ENCODE peak calls at places on chromosome 20, in seven cellular contexts. One of them, this sample, is unnamed.

GRCh38 chr20:57082546-57082945 is 183.9 kb downstream of the BMP7 start:
- DNase-seq in H7: no peak
- DNase-seq in fibroblast of pulmonary artery: no peak
- DNase-seq in stimulated activated CD4-positive, alpha-beta T cell treated with anti-CD3 and anti-CD28 coated beads, Interleukin-4, amount 100 ng/mL, for 4 hours: no peak
- DNase-seq in aorta: no peak
- DNase-seq in foreskin keratinocyte: no peak
- DNase-seq in activated CD4-positive, alpha-beta T cell treated with anti-CD3 and anti-CD28 coated beads, Interleukin-2, amount 50 U/mL, for 1 hour: no peak
- DNase-seq in this sample: no peak

GRCh38 chr20:57843941-57844625 is 134.3 kb upstream of the PMEPA1 start:
- DNase-seq in H7: no peak
- DNase-seq in fibroblast of pulmonary artery: no peak
- DNase-seq in stimulated activated CD4-positive, alpha-beta T cell treated with anti-CD3 and anti-CD28 coated beads, Interleukin-4, amount 100 ng/mL, for 4 hours: no peak
- DNase-seq in aorta: no peak
- DNase-seq in foreskin keratinocyte: no peak
- DNase-seq in activated CD4-positive, alpha-beta T cell treated with anti-CD3 and anti-CD28 coated beads, Interleukin-2, amount 50 U/mL, for 1 hour: no peak
- DNase-seq in this sample: no peak

GRCh38 chr20:58078741-58079522 is 149.5 kb downstream of the ANKRD60 start:
- DNase-seq in H7: no peak
- DNase-seq in fibroblast of pulmonary artery: peak
- DNase-seq in stimulated activated CD4-positive, alpha-beta T cell treated with anti-CD3 and anti-CD28 coated beads, Interleukin-4, amount 100 ng/mL, for 4 hours: no peak
- DNase-seq in aorta: no peak
- DNase-seq in foreskin keratinocyte: peak
- DNase-seq in activated CD4-positive, alpha-beta T cell treated with anti-CD3 and anti-CD28 coated beads, Interleukin-2, amount 50 U/mL, for 1 hour: no peak
- DNase-seq in this sample: peak

GRCh38 chr20:58219342-58219700 is 9.1 kb downstream of the ANKRD60 start:
- DNase-seq in H7: no peak
- DNase-seq in fibroblast of pulmonary artery: peak
- DNase-seq in stimulated activated CD4-positive, alpha-beta T cell treated with anti-CD3 and anti-CD28 coated beads, Interleukin-4, amount 100 ng/mL, for 4 hours: no peak
- DNase-seq in aorta: no peak
- DNase-seq in foreskin keratinocyte: no peak
- DNase-seq in activated CD4-positive, alpha-beta T cell treated with anti-CD3 and anti-CD28 coated beads, Interleukin-2, amount 50 U/mL, for 1 hour: no peak
- DNase-seq in this sample: no peak

GRCh38 chr20:20413801-20414200 is 45.9 kb downstream of the INSM1 start:
- DNase-seq in H7: no peak
- DNase-seq in fibroblast of pulmonary artery: no peak
- DNase-seq in stimulated activated CD4-positive, alpha-beta T cell treated with anti-CD3 and anti-CD28 coated beads, Interleukin-4, amount 100 ng/mL, for 4 hours: no peak
- DNase-seq in aorta: no peak
- DNase-seq in foreskin keratinocyte: no peak
- DNase-seq in activated CD4-positive, alpha-beta T cell treated with anti-CD3 and anti-CD28 coated beads, Interleukin-2, amount 50 U/mL, for 1 hour: no peak
- DNase-seq in this sample: no peak

GRCh38 chr20:40251284-40251932 is 437.6 kb downstream of the MAFB start:
- DNase-seq in H7: peak
- DNase-seq in fibroblast of pulmonary artery: peak
- DNase-seq in stimulated activated CD4-positive, alpha-beta T cell treated with anti-CD3 and anti-CD28 coated beads, Interleukin-4, amount 100 ng/mL, for 4 hours: no peak
- DNase-seq in aorta: no peak
- DNase-seq in foreskin keratinocyte: peak
- DNase-seq in activated CD4-positive, alpha-beta T cell treated with anti-CD3 and anti-CD28 coated beads, Interleukin-2, amount 50 U/mL, for 1 hour: no peak
- DNase-seq in this sample: no peak

GRCh38 chr20:46583411-46584214 is 33.2 kb upstream of the OCSTAMP start:
- DNase-seq in H7: peak
- DNase-seq in fibroblast of pulmonary artery: no peak
- DNase-seq in stimulated activated CD4-positive, alpha-beta T cell treated with anti-CD3 and anti-CD28 coated beads, Interleukin-4, amount 100 ng/mL, for 4 hours: no peak
- DNase-seq in aorta: peak
- DNase-seq in foreskin keratinocyte: no peak
- DNase-seq in activated CD4-positive, alpha-beta T cell treated with anti-CD3 and anti-CD28 coated beads, Interleukin-2, amount 50 U/mL, for 1 hour: no peak
- DNase-seq in this sample: no peak

GRCh38 chr20:45845452-45845851 is 11.7 kb downstream of the ACOT8 start:
- DNase-seq in H7: no peak
- DNase-seq in fibroblast of pulmonary artery: no peak
- DNase-seq in stimulated activated CD4-positive, alpha-beta T cell treated with anti-CD3 and anti-CD28 coated beads, Interleukin-4, amount 100 ng/mL, for 4 hours: no peak
- DNase-seq in aorta: no peak
- DNase-seq in foreskin keratinocyte: no peak
- DNase-seq in activated CD4-positive, alpha-beta T cell treated with anti-CD3 and anti-CD28 coated beads, Interleukin-2, amount 50 U/mL, for 1 hour: no peak
- DNase-seq in this sample: no peak

GRCh38 chr20:53608456-53609413 is 15.1 kb upstream of the ZNF217 start:
- DNase-seq in H7: peak
- DNase-seq in fibroblast of pulmonary artery: no peak
- DNase-seq in stimulated activated CD4-positive, alpha-beta T cell treated with anti-CD3 and anti-CD28 coated beads, Interleukin-4, amount 100 ng/mL, for 4 hours: no peak
- DNase-seq in aorta: peak
- DNase-seq in foreskin keratinocyte: peak
- DNase-seq in activated CD4-positive, alpha-beta T cell treated with anti-CD3 and anti-CD28 coated beads, Interleukin-2, amount 50 U/mL, for 1 hour: no peak
- DNase-seq in this sample: peak

GRCh38 chr20:1207293-1207884 is 4.1 kb downstream of the C20orf202 start:
- DNase-seq in H7: no peak
- DNase-seq in fibroblast of pulmonary artery: no peak
- DNase-seq in stimulated activated CD4-positive, alpha-beta T cell treated with anti-CD3 and anti-CD28 coated beads, Interleukin-4, amount 100 ng/mL, for 4 hours: no peak
- DNase-seq in aorta: no peak
- DNase-seq in foreskin keratinocyte: no peak
- DNase-seq in activated CD4-positive, alpha-beta T cell treated with anti-CD3 and anti-CD28 coated beads, Interleukin-2, amount 50 U/mL, for 1 hour: no peak
- DNase-seq in this sample: no peak

GRCh38 chr20:63177785-63178444 is 38.0 kb downstream of the YTHDF1 start:
- DNase-seq in H7: peak
- DNase-seq in fibroblast of pulmonary artery: no peak
- DNase-seq in stimulated activated CD4-positive, alpha-beta T cell treated with anti-CD3 and anti-CD28 coated beads, Interleukin-4, amount 100 ng/mL, for 4 hours: no peak
- DNase-seq in aorta: no peak
- DNase-seq in foreskin keratinocyte: peak
- DNase-seq in activated CD4-positive, alpha-beta T cell treated with anti-CD3 and anti-CD28 coated beads, Interleukin-2, amount 50 U/mL, for 1 hour: no peak
- DNase-seq in this sample: no peak

GRCh38 chr20:63653974-63654680 is 903 bp upstream of the STMN3 start:
- DNase-seq in H7: no peak
- DNase-seq in fibroblast of pulmonary artery: no peak
- DNase-seq in stimulated activated CD4-positive, alpha-beta T cell treated with anti-CD3 and anti-CD28 coated beads, Interleukin-4, amount 100 ng/mL, for 4 hours: no peak
- DNase-seq in aorta: no peak
- DNase-seq in foreskin keratinocyte: no peak
- DNase-seq in activated CD4-positive, alpha-beta T cell treated with anti-CD3 and anti-CD28 coated beads, Interleukin-2, amount 50 U/mL, for 1 hour: no peak
- DNase-seq in this sample: no peak

GRCh38 chr20:51326241-51326819 is 216.2 kb downstream of the NFATC2 start:
- DNase-seq in H7: peak
- DNase-seq in fibroblast of pulmonary artery: peak
- DNase-seq in stimulated activated CD4-positive, alpha-beta T cell treated with anti-CD3 and anti-CD28 coated beads, Interleukin-4, amount 100 ng/mL, for 4 hours: no peak
- DNase-seq in aorta: no peak
- DNase-seq in foreskin keratinocyte: peak
- DNase-seq in activated CD4-positive, alpha-beta T cell treated with anti-CD3 and anti-CD28 coated beads, Interleukin-2, amount 50 U/mL, for 1 hour: peak
- DNase-seq in this sample: no peak

GRCh38 chr20:50721881-50722281 is 9.5 kb upstream of the PARD6B start:
- DNase-seq in H7: no peak
- DNase-seq in fibroblast of pulmonary artery: no peak
- DNase-seq in stimulated activated CD4-positive, alpha-beta T cell treated with anti-CD3 and anti-CD28 coated beads, Interleukin-4, amount 100 ng/mL, for 4 hours: no peak
- DNase-seq in aorta: no peak
- DNase-seq in foreskin keratinocyte: no peak
- DNase-seq in activated CD4-positive, alpha-beta T cell treated with anti-CD3 and anti-CD28 coated beads, Interleukin-2, amount 50 U/mL, for 1 hour: no peak
- DNase-seq in this sample: peak

GRCh38 chr20:24560571-24561485 is 91.4 kb downstream of the SYNDIG1 start:
- DNase-seq in H7: no peak
- DNase-seq in fibroblast of pulmonary artery: no peak
- DNase-seq in stimulated activated CD4-positive, alpha-beta T cell treated with anti-CD3 and anti-CD28 coated beads, Interleukin-4, amount 100 ng/mL, for 4 hours: no peak
- DNase-seq in aorta: no peak
- DNase-seq in foreskin keratinocyte: no peak
- DNase-seq in activated CD4-positive, alpha-beta T cell treated with anti-CD3 and anti-CD28 coated beads, Interleukin-2, amount 50 U/mL, for 1 hour: no peak
- DNase-seq in this sample: no peak

GRCh38 chr20:46703435-46703834 is 6.0 kb upstream of the SLC2A10 start:
- DNase-seq in H7: no peak
- DNase-seq in fibroblast of pulmonary artery: no peak
- DNase-seq in stimulated activated CD4-positive, alpha-beta T cell treated with anti-CD3 and anti-CD28 coated beads, Interleukin-4, amount 100 ng/mL, for 4 hours: no peak
- DNase-seq in aorta: no peak
- DNase-seq in foreskin keratinocyte: no peak
- DNase-seq in activated CD4-positive, alpha-beta T cell treated with anti-CD3 and anti-CD28 coated beads, Interleukin-2, amount 50 U/mL, for 1 hour: no peak
- DNase-seq in this sample: no peak

GRCh38 chr20:44810391-44811149 is at the start of gene RIMS4:
- DNase-seq in H7: peak
- DNase-seq in fibroblast of pulmonary artery: no peak
- DNase-seq in stimulated activated CD4-positive, alpha-beta T cell treated with anti-CD3 and anti-CD28 coated beads, Interleukin-4, amount 100 ng/mL, for 4 hours: no peak
- DNase-seq in aorta: no peak
- DNase-seq in foreskin keratinocyte: no peak
- DNase-seq in activated CD4-positive, alpha-beta T cell treated with anti-CD3 and anti-CD28 coated beads, Interleukin-2, amount 50 U/mL, for 1 hour: no peak
- DNase-seq in this sample: no peak

GRCh38 chr20:56200456-56200855 is 48.1 kb upstream of the MC3R start:
- DNase-seq in H7: peak
- DNase-seq in fibroblast of pulmonary artery: no peak
- DNase-seq in stimulated activated CD4-positive, alpha-beta T cell treated with anti-CD3 and anti-CD28 coated beads, Interleukin-4, amount 100 ng/mL, for 4 hours: no peak
- DNase-seq in aorta: no peak
- DNase-seq in foreskin keratinocyte: no peak
- DNase-seq in activated CD4-positive, alpha-beta T cell treated with anti-CD3 and anti-CD28 coated beads, Interleukin-2, amount 50 U/mL, for 1 hour: no peak
- DNase-seq in this sample: no peak

GRCh38 chr20:32232487-32232886 is 24.8 kb downstream of the POFUT1 start:
- DNase-seq in H7: no peak
- DNase-seq in fibroblast of pulmonary artery: no peak
- DNase-seq in stimulated activated CD4-positive, alpha-beta T cell treated with anti-CD3 and anti-CD28 coated beads, Interleukin-4, amount 100 ng/mL, for 4 hours: no peak
- DNase-seq in aorta: no peak
- DNase-seq in foreskin keratinocyte: no peak
- DNase-seq in activated CD4-positive, alpha-beta T cell treated with anti-CD3 and anti-CD28 coated beads, Interleukin-2, amount 50 U/mL, for 1 hour: no peak
- DNase-seq in this sample: no peak

GRCh38 chr20:62066983-62067433 is 1.3 kb upstream of the TAF4 start:
- DNase-seq in H7: peak
- DNase-seq in fibroblast of pulmonary artery: peak
- DNase-seq in stimulated activated CD4-positive, alpha-beta T cell treated with anti-CD3 and anti-CD28 coated beads, Interleukin-4, amount 100 ng/mL, for 4 hours: no peak
- DNase-seq in aorta: no peak
- DNase-seq in foreskin keratinocyte: no peak
- DNase-seq in activated CD4-positive, alpha-beta T cell treated with anti-CD3 and anti-CD28 coated beads, Interleukin-2, amount 50 U/mL, for 1 hour: peak
- DNase-seq in this sample: no peak

GRCh38 chr20:668638-669037 is 7.0 kb downstream of the SCRT2 start:
- DNase-seq in H7: no peak
- DNase-seq in fibroblast of pulmonary artery: no peak
- DNase-seq in stimulated activated CD4-positive, alpha-beta T cell treated with anti-CD3 and anti-CD28 coated beads, Interleukin-4, amount 100 ng/mL, for 4 hours: no peak
- DNase-seq in aorta: no peak
- DNase-seq in foreskin keratinocyte: no peak
- DNase-seq in activated CD4-positive, alpha-beta T cell treated with anti-CD3 and anti-CD28 coated beads, Interleukin-2, amount 50 U/mL, for 1 hour: no peak
- DNase-seq in this sample: no peak

GRCh38 chr20:11411765-11412164 is 505.9 kb upstream of the BTBD3 start:
- DNase-seq in H7: no peak
- DNase-seq in fibroblast of pulmonary artery: no peak
- DNase-seq in stimulated activated CD4-positive, alpha-beta T cell treated with anti-CD3 and anti-CD28 coated beads, Interleukin-4, amount 100 ng/mL, for 4 hours: no peak
- DNase-seq in aorta: no peak
- DNase-seq in foreskin keratinocyte: no peak
- DNase-seq in activated CD4-positive, alpha-beta T cell treated with anti-CD3 and anti-CD28 coated beads, Interleukin-2, amount 50 U/mL, for 1 hour: no peak
- DNase-seq in this sample: no peak

GRCh38 chr20:18837710-18838109 is 24.1 kb downstream of the SCP2D1 start:
- DNase-seq in H7: no peak
- DNase-seq in fibroblast of pulmonary artery: no peak
- DNase-seq in stimulated activated CD4-positive, alpha-beta T cell treated with anti-CD3 and anti-CD28 coated beads, Interleukin-4, amount 100 ng/mL, for 4 hours: no peak
- DNase-seq in aorta: no peak
- DNase-seq in foreskin keratinocyte: no peak
- DNase-seq in activated CD4-positive, alpha-beta T cell treated with anti-CD3 and anti-CD28 coated beads, Interleukin-2, amount 50 U/mL, for 1 hour: no peak
- DNase-seq in this sample: no peak

GRCh38 chr20:14720251-14720650 is 382.8 kb upstream of the FLRT3 start:
- DNase-seq in H7: no peak
- DNase-seq in fibroblast of pulmonary artery: peak
- DNase-seq in stimulated activated CD4-positive, alpha-beta T cell treated with anti-CD3 and anti-CD28 coated beads, Interleukin-4, amount 100 ng/mL, for 4 hours: no peak
- DNase-seq in aorta: no peak
- DNase-seq in foreskin keratinocyte: no peak
- DNase-seq in activated CD4-positive, alpha-beta T cell treated with anti-CD3 and anti-CD28 coated beads, Interleukin-2, amount 50 U/mL, for 1 hour: no peak
- DNase-seq in this sample: no peak

GRCh38 chr20:61656198-61656597 is 404.1 kb downstream of the CDH4 start:
- DNase-seq in H7: no peak
- DNase-seq in fibroblast of pulmonary artery: no peak
- DNase-seq in stimulated activated CD4-positive, alpha-beta T cell treated with anti-CD3 and anti-CD28 coated beads, Interleukin-4, amount 100 ng/mL, for 4 hours: no peak
- DNase-seq in aorta: no peak
- DNase-seq in foreskin keratinocyte: no peak
- DNase-seq in activated CD4-positive, alpha-beta T cell treated with anti-CD3 and anti-CD28 coated beads, Interleukin-2, amount 50 U/mL, for 1 hour: no peak
- DNase-seq in this sample: no peak

GRCh38 chr20:32995802-32996201 is 8.4 kb downstream of the SUN5 start:
- DNase-seq in H7: no peak
- DNase-seq in fibroblast of pulmonary artery: no peak
- DNase-seq in stimulated activated CD4-positive, alpha-beta T cell treated with anti-CD3 and anti-CD28 coated beads, Interleukin-4, amount 100 ng/mL, for 4 hours: no peak
- DNase-seq in aorta: no peak
- DNase-seq in foreskin keratinocyte: no peak
- DNase-seq in activated CD4-positive, alpha-beta T cell treated with anti-CD3 and anti-CD28 coated beads, Interleukin-2, amount 50 U/mL, for 1 hour: no peak
- DNase-seq in this sample: no peak

GRCh38 chr20:208937-209566 is 18.0 kb upstream of the DEFB129 start:
- DNase-seq in H7: peak
- DNase-seq in fibroblast of pulmonary artery: peak
- DNase-seq in stimulated activated CD4-positive, alpha-beta T cell treated with anti-CD3 and anti-CD28 coated beads, Interleukin-4, amount 100 ng/mL, for 4 hours: peak
- DNase-seq in aorta: no peak
- DNase-seq in foreskin keratinocyte: peak
- DNase-seq in activated CD4-positive, alpha-beta T cell treated with anti-CD3 and anti-CD28 coated beads, Interleukin-2, amount 50 U/mL, for 1 hour: no peak
- DNase-seq in this sample: no peak

GRCh38 chr20:52167232-52167840 is 24.2 kb downstream of the ZFP64 start:
- DNase-seq in H7: no peak
- DNase-seq in fibroblast of pulmonary artery: no peak
- DNase-seq in stimulated activated CD4-positive, alpha-beta T cell treated with anti-CD3 and anti-CD28 coated beads, Interleukin-4, amount 100 ng/mL, for 4 hours: no peak
- DNase-seq in aorta: no peak
- DNase-seq in foreskin keratinocyte: no peak
- DNase-seq in activated CD4-positive, alpha-beta T cell treated with anti-CD3 and anti-CD28 coated beads, Interleukin-2, amount 50 U/mL, for 1 hour: no peak
- DNase-seq in this sample: no peak

GRCh38 chr20:23231561-23232218 is 118.9 kb upstream of the NXT1 start:
- DNase-seq in H7: no peak
- DNase-seq in fibroblast of pulmonary artery: peak
- DNase-seq in stimulated activated CD4-positive, alpha-beta T cell treated with anti-CD3 and anti-CD28 coated beads, Interleukin-4, amount 100 ng/mL, for 4 hours: no peak
- DNase-seq in aorta: no peak
- DNase-seq in foreskin keratinocyte: no peak
- DNase-seq in activated CD4-positive, alpha-beta T cell treated with anti-CD3 and anti-CD28 coated beads, Interleukin-2, amount 50 U/mL, for 1 hour: no peak
- DNase-seq in this sample: no peak

GRCh38 chr20:25544316-25544715 is 41.0 kb downstream of the NINL start:
- DNase-seq in H7: no peak
- DNase-seq in fibroblast of pulmonary artery: peak
- DNase-seq in stimulated activated CD4-positive, alpha-beta T cell treated with anti-CD3 and anti-CD28 coated beads, Interleukin-4, amount 100 ng/mL, for 4 hours: no peak
- DNase-seq in aorta: no peak
- DNase-seq in foreskin keratinocyte: no peak
- DNase-seq in activated CD4-positive, alpha-beta T cell treated with anti-CD3 and anti-CD28 coated beads, Interleukin-2, amount 50 U/mL, for 1 hour: no peak
- DNase-seq in this sample: no peak

GRCh38 chr20:57174737-57175136 is 91.7 kb downstream of the BMP7 start:
- DNase-seq in H7: no peak
- DNase-seq in fibroblast of pulmonary artery: no peak
- DNase-seq in stimulated activated CD4-positive, alpha-beta T cell treated with anti-CD3 and anti-CD28 coated beads, Interleukin-4, amount 100 ng/mL, for 4 hours: no peak
- DNase-seq in aorta: peak
- DNase-seq in foreskin keratinocyte: no peak
- DNase-seq in activated CD4-positive, alpha-beta T cell treated with anti-CD3 and anti-CD28 coated beads, Interleukin-2, amount 50 U/mL, for 1 hour: no peak
- DNase-seq in this sample: no peak

GRCh38 chr20:37473249-37474000 is 47.6 kb upstream of the NNAT start:
- DNase-seq in H7: no peak
- DNase-seq in fibroblast of pulmonary artery: no peak
- DNase-seq in stimulated activated CD4-positive, alpha-beta T cell treated with anti-CD3 and anti-CD28 coated beads, Interleukin-4, amount 100 ng/mL, for 4 hours: no peak
- DNase-seq in aorta: no peak
- DNase-seq in foreskin keratinocyte: no peak
- DNase-seq in activated CD4-positive, alpha-beta T cell treated with anti-CD3 and anti-CD28 coated beads, Interleukin-2, amount 50 U/mL, for 1 hour: no peak
- DNase-seq in this sample: no peak

GRCh38 chr20:55522296-55522815 is 483.0 kb downstream of the CBLN4 start:
- DNase-seq in H7: no peak
- DNase-seq in fibroblast of pulmonary artery: no peak
- DNase-seq in stimulated activated CD4-positive, alpha-beta T cell treated with anti-CD3 and anti-CD28 coated beads, Interleukin-4, amount 100 ng/mL, for 4 hours: no peak
- DNase-seq in aorta: no peak
- DNase-seq in foreskin keratinocyte: no peak
- DNase-seq in activated CD4-positive, alpha-beta T cell treated with anti-CD3 and anti-CD28 coated beads, Interleukin-2, amount 50 U/mL, for 1 hour: no peak
- DNase-seq in this sample: no peak

GRCh38 chr20:63785646-63786255 is 45.3 kb downstream of the ZBTB46 start:
- DNase-seq in H7: no peak
- DNase-seq in fibroblast of pulmonary artery: no peak
- DNase-seq in stimulated activated CD4-positive, alpha-beta T cell treated with anti-CD3 and anti-CD28 coated beads, Interleukin-4, amount 100 ng/mL, for 4 hours: no peak
- DNase-seq in aorta: no peak
- DNase-seq in foreskin keratinocyte: no peak
- DNase-seq in activated CD4-positive, alpha-beta T cell treated with anti-CD3 and anti-CD28 coated beads, Interleukin-2, amount 50 U/mL, for 1 hour: no peak
- DNase-seq in this sample: no peak

GRCh38 chr20:44310664-44311639 is at the start of gene FITM2:
- DNase-seq in H7: peak
- DNase-seq in fibroblast of pulmonary artery: peak
- DNase-seq in stimulated activated CD4-positive, alpha-beta T cell treated with anti-CD3 and anti-CD28 coated beads, Interleukin-4, amount 100 ng/mL, for 4 hours: peak
- DNase-seq in aorta: peak
- DNase-seq in foreskin keratinocyte: peak
- DNase-seq in activated CD4-positive, alpha-beta T cell treated with anti-CD3 and anti-CD28 coated beads, Interleukin-2, amount 50 U/mL, for 1 hour: peak
- DNase-seq in this sample: peak

GRCh38 chr20:41248371-41249024 is 69.0 kb downstream of the ZHX3 start:
- DNase-seq in H7: no peak
- DNase-seq in fibroblast of pulmonary artery: peak
- DNase-seq in stimulated activated CD4-positive, alpha-beta T cell treated with anti-CD3 and anti-CD28 coated beads, Interleukin-4, amount 100 ng/mL, for 4 hours: no peak
- DNase-seq in aorta: no peak
- DNase-seq in foreskin keratinocyte: no peak
- DNase-seq in activated CD4-positive, alpha-beta T cell treated with anti-CD3 and anti-CD28 coated beads, Interleukin-2, amount 50 U/mL, for 1 hour: no peak
- DNase-seq in this sample: no peak

GRCh38 chr20:17870063-17870740 is 98.4 kb downstream of the SNX5 start:
- DNase-seq in H7: no peak
- DNase-seq in fibroblast of pulmonary artery: peak
- DNase-seq in stimulated activated CD4-positive, alpha-beta T cell treated with anti-CD3 and anti-CD28 coated beads, Interleukin-4, amount 100 ng/mL, for 4 hours: no peak
- DNase-seq in aorta: no peak
- DNase-seq in foreskin keratinocyte: no peak
- DNase-seq in activated CD4-positive, alpha-beta T cell treated with anti-CD3 and anti-CD28 coated beads, Interleukin-2, amount 50 U/mL, for 1 hour: no peak
- DNase-seq in this sample: no peak

GRCh38 chr20:2749343-2749950 is 51.0 kb downstream of the CPXM1 start:
- DNase-seq in H7: no peak
- DNase-seq in fibroblast of pulmonary artery: no peak
- DNase-seq in stimulated activated CD4-positive, alpha-beta T cell treated with anti-CD3 and anti-CD28 coated beads, Interleukin-4, amount 100 ng/mL, for 4 hours: no peak
- DNase-seq in aorta: no peak
- DNase-seq in foreskin keratinocyte: no peak
- DNase-seq in activated CD4-positive, alpha-beta T cell treated with anti-CD3 and anti-CD28 coated beads, Interleukin-2, amount 50 U/mL, for 1 hour: no peak
- DNase-seq in this sample: no peak